ENCODE peak calls at places on chromosomes 5 and 9, in six cellular contexts. X, F, K, O, S and P are unnamed samples.

GRCh38 chr5:42672925-42673324 is 83.7 kb upstream of the CCDC152 start:
- DNase-seq in F (no peak), K (no peak), O (no peak), X (no peak), S (no peak), P (no peak)

GRCh38 chr5:169450464-169450863 is 133.1 kb upstream of the SPDL1 start:
- DNase-seq in S (no peak), O (no peak), F (no peak), X (no peak), K (no peak), P (no peak)

GRCh38 chr5:149012350-149012749 is 50.5 kb downstream of the SH3TC2 start:
- DNase-seq in S (no peak), O (no peak), K (no peak), X (no peak), F (no peak), P (no peak)

GRCh38 chr5:94545870-94546625 is 72.4 kb downstream of the KIAA0825 start:
- DNase-seq in X (no peak), K (peak), F (no peak), O (no peak), S (no peak), P (no peak)

GRCh38 chr5:170467000-170467707 is 36.7 kb upstream of the KCNIP1 start:
- DNase-seq in X (no peak), S (peak), O (peak), F (peak), K (no peak), P (no peak)

GRCh38 chr9:22645893-22646292 is 199.3 kb downstream of the DMRTA1 start:
- DNase-seq in K (peak), S (no peak), F (no peak), O (no peak), X (no peak), P (no peak)

GRCh38 chr9:221989-222776 is 7.5 kb downstream of the DOCK8 start:
- DNase-seq in S (no peak), K (peak), O (no peak), F (no peak), X (no peak), P (no peak)

GRCh38 chr5:1312993-1313833 is 18.3 kb upstream of the TERT start:
- DNase-seq in O (peak), K (peak), F (no peak), S (no peak), X (no peak), P (no peak)

GRCh38 chr5:93236807-93237421 is 344.1 kb downstream of the NR2F1-AS1 start:
- DNase-seq in S (no peak), X (no peak), K (no peak), O (no peak), F (no peak), P (no peak)

GRCh38 chr5:96463106-96463505 is 30.1 kb upstream of the PCSK1 start:
- DNase-seq in K (no peak), S (no peak), F (no peak), O (no peak), X (peak), P (no peak)

GRCh38 chr5:109612278-109612905 is 77.3 kb upstream of the MAN2A1 start:
- DNase-seq in F (no peak), S (no peak), X (no peak), K (no peak), O (no peak), P (no peak)

GRCh38 chr5:145958463-145958862 is 22.1 kb downstream of the SH3RF2 start:
- DNase-seq in F (no peak), O (no peak), X (no peak), S (no peak), K (no peak), P (no peak)